ENCODE peak calls at places on chromosomes 12 and 14, in six cellular contexts. W is activated CD4-positive, alpha-beta T cell treated with anti-CD3 and anti-CD28 coated beads for 48 hours; N is progenitor cell of endocrine pancreas; D is bronchial epithelial cell; S is B cell; Q is brain microvascular endothelial cell. F is an unnamed sample.

GRCh38 chr12:96233941-96234461 is 39.8 kb downstream of the ELK3 start:
- DNase-seq in W (no peak), N (no peak), D (no peak), S (no peak), Q (no peak), F (peak)

GRCh38 chr12:121156365-121156764 is 23.7 kb downstream of the P2RX7 start:
- DNase-seq in W (no peak), N (no peak), D (no peak), S (no peak), Q (no peak), F (no peak)

GRCh38 chr14:92224348-92224954 is 98.5 kb upstream of the SLC24A4 start:
- DNase-seq in W (no peak), N (no peak), D (peak), S (no peak), Q (no peak), F (no peak)

GRCh38 chr14:25945746-25946145 is 652.1 kb downstream of the NOVA1 start:
- DNase-seq in W (no peak), N (no peak), D (no peak), S (no peak), Q (no peak), F (no peak)

GRCh38 chr12:24172773-24173447 is 223.4 kb upstream of the SOX5 start:
- DNase-seq in W (no peak), N (no peak), D (no peak), S (no peak), Q (no peak), F (no peak)

GRCh38 chr12:15842106-15842505 is 40.1 kb upstream of the STRAP start:
- DNase-seq in W (no peak), N (no peak), D (peak), S (no peak), Q (peak), F (no peak)

GRCh38 chr12:27123642-27124041 is 41.3 kb upstream of the C12orf71 start:
- DNase-seq in W (no peak), N (no peak), D (peak), S (no peak), Q (no peak), F (no peak)

GRCh38 chr12:4909734-4910501 is at the start of gene KCNA1:
- DNase-seq in W (peak), N (peak), D (no peak), S (peak), Q (no peak), F (no peak)

GRCh38 chr12:52739963-52740362 is 36.6 kb upstream of the KRT77 start:
- DNase-seq in W (no peak), N (no peak), D (peak), S (no peak), Q (no peak), F (no peak)

GRCh38 chr12:60930146-60930545 is 1330.1 kb upstream of the USP15 start:
- DNase-seq in W (no peak), N (no peak), D (no peak), S (no peak), Q (no peak), F (no peak)

GRCh38 chr12:88111074-88111652 is 30.7 kb downstream of the CEP290 start:
- DNase-seq in W (no peak), N (no peak), D (peak), S (peak), Q (no peak), F (no peak)

GRCh38 chr14:54929556-54929955 is 26.9 kb upstream of the GCH1 start:
- DNase-seq in W (no peak), N (no peak), D (no peak), S (no peak), Q (no peak), F (no peak)

GRCh38 chr14:64693766-64694165 is 10.5 kb upstream of the PLEKHG3 start:
- DNase-seq in W (no peak), N (no peak), D (no peak), S (no peak), Q (no peak), F (no peak)

GRCh38 chr12:19234171-19234704 is 104.7 kb downstream of the PLEKHA5 start:
- DNase-seq in W (no peak), N (no peak), D (no peak), S (no peak), Q (no peak), F (no peak)

GRCh38 chr12:15757553-15758255 is 31.5 kb downstream of the EPS8 start:
- DNase-seq in W (peak), N (no peak), D (peak), S (no peak), Q (peak), F (no peak)

GRCh38 chr12:63129927-63130326 is 21.1 kb downstream of the AVPR1A start:
- DNase-seq in W (no peak), N (no peak), D (no peak), S (no peak), Q (no peak), F (no peak)

GRCh38 chr12:91974541-91974940 is 171.1 kb downstream of the BTG1 start:
- DNase-seq in W (no peak), N (no peak), D (no peak), S (no peak), Q (no peak), F (no peak)

GRCh38 chr14:99213101-99213500 is 58.9 kb downstream of the BCL11B start:
- DNase-seq in W (peak), N (no peak), D (no peak), S (no peak), Q (no peak), F (no peak)

GRCh38 chr12:19779393-19780056 is 340.2 kb downstream of the AEBP2 start:
- DNase-seq in W (no peak), N (peak), D (no peak), S (no peak), Q (no peak), F (no peak)

GRCh38 chr12:89236237-89236636 is 116.1 kb downstream of the DUSP6 start:
- DNase-seq in W (no peak), N (no peak), D (peak), S (no peak), Q (no peak), F (no peak)

GRCh38 chr14:92456215-92457017 is 57.2 kb upstream of the RIN3 start:
- DNase-seq in W (peak), N (peak), D (peak), S (no peak), Q (peak), F (peak)

GRCh38 chr14:69873877-69874780 is 5.1 kb upstream of the SMOC1 start:
- DNase-seq in W (no peak), N (no peak), D (peak), S (no peak), Q (peak), F (no peak)

GRCh38 chr12:93344876-93345275 is 32.8 kb upstream of the NUDT4 start:
- DNase-seq in W (no peak), N (no peak), D (peak), S (no peak), Q (peak), F (no peak)

GRCh38 chr12:113899844-113900471 is 66.2 kb downstream of the RBM19 start:
- DNase-seq in W (no peak), N (peak), D (peak), S (no peak), Q (no peak), F (no peak)

GRCh38 chr14:104917992-104918391 is 6.7 kb upstream of the PLD4 start:
- DNase-seq in W (no peak), N (no peak), D (no peak), S (no peak), Q (no peak), F (no peak)

GRCh38 chr12:52204095-52204930 is 12.5 kb upstream of the KRT80 start:
- DNase-seq in W (no peak), N (no peak), D (peak), S (no peak), Q (peak), F (peak)

GRCh38 chr12:69534389-69534822 is 50.9 kb upstream of the CCT2 start:
- DNase-seq in W (peak), N (no peak), D (peak), S (no peak), Q (peak), F (peak)

F was measured in lower lobe of right lung.